ENCODE peak calls at places on chromosomes 4 and X, in seven cellular contexts. E, R, L, U, B, C and P are unnamed samples.

GRCh38 chr4:18398661-18399060 is 377.1 kb upstream of the LCORL start:
- DNase-seq in C (no peak), B (no peak), E (no peak), R (no peak), L (no peak), U (no peak), P (no peak)

GRCh38 chrX:24682739-24683432 is 10.8 kb upstream of the POLA1 start:
- DNase-seq in C (no peak), L (no peak), U (no peak), B (no peak), R (no peak), E (no peak), P (no peak)

GRCh38 chr4:137610960-137611359 is 78.7 kb upstream of the PCDH18 start:
- DNase-seq in C (no peak), U (no peak), E (no peak), L (peak), B (no peak), R (no peak), P (no peak)

GRCh38 chr4:1345905-1346780 is 865 bp upstream of the UVSSA start:
- DNase-seq in C (no peak), R (peak), L (peak), B (peak), E (peak), U (peak), P (peak)

GRCh38 chr4:75916091-75916661 is 13.9 kb upstream of the PPEF2 start:
- DNase-seq in U (no peak), B (no peak), R (peak), E (no peak), L (peak), C (no peak), P (no peak)

GRCh38 chr4:24067781-24068193 is 177.9 kb upstream of the PPARGC1A start:
- DNase-seq in B (no peak), C (no peak), U (no peak), L (peak), R (no peak), E (peak), P (no peak)

GRCh38 chr4:165505991-165506779 is 127.4 kb downstream of the CPE start:
- DNase-seq in C (no peak), B (no peak), U (no peak), L (peak), R (no peak), E (no peak), P (no peak)

GRCh38 chr4:21470531-21470930 is 478.0 kb downstream of the KCNIP4 start:
- DNase-seq in R (no peak), E (no peak), C (no peak), B (no peak), U (no peak), L (no peak), P (no peak)

GRCh38 chr4:102335616-102336015 is 9.7 kb downstream of the SLC39A8 start:
- DNase-seq in E (no peak), C (no peak), U (no peak), L (no peak), B (no peak), R (no peak), P (no peak)

GRCh38 chr4:11596989-11597388 is 168.3 kb upstream of the HS3ST1 start:
- DNase-seq in C (no peak), U (no peak), L (no peak), R (no peak), B (no peak), E (no peak), P (no peak)

GRCh38 chr4:876780-877179 is 50.9 kb upstream of the CPLX1 start:
- DNase-seq in E (no peak), L (no peak), B (no peak), C (no peak), U (no peak), R (no peak), P (no peak)

GRCh38 chr4:108118505-108118904 is 50.2 kb downstream of the LEF1 start:
- DNase-seq in U (no peak), E (no peak), L (no peak), C (peak), B (no peak), R (no peak), P (no peak)

GRCh38 chrX:65985211-65985610 is 54.7 kb downstream of the VSIG4 start:
- DNase-seq in R (no peak), U (no peak), C (no peak), E (no peak), B (no peak), L (no peak), P (no peak)

GRCh38 chrX:48558270-48558669 is 16.0 kb upstream of the RBM3 start:
- DNase-seq in E (no peak), U (no peak), C (no peak), B (no peak), R (no peak), L (peak), P (no peak)

GRCh38 chr4:113288691-113289090 is 239.2 kb downstream of the ANK2 start:
- DNase-seq in C (no peak), B (no peak), L (no peak), R (no peak), U (no peak), E (no peak), P (no peak)

DNA sequence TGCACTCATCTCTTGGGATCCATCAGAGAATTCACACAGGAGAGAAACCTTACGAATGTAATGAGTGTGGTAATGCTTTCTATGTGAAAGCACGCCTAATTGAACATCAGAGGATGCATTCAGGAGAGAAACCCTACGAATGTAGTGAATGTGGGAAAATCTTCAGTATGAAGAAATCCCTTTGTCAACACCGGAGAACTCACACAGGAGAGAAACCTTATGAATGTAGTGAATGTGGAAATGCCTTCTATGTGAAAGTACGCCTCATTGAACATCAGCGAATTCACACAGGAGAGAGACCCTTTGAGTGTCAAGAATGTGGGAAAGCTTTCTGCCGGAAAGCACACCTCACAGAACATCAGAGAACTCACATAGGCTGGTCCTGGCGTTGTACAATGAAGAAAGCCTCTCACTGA is 42.8 kb downstream of the ZNF157 start:
- DNase-seq in E (no peak), C (no peak), R (no peak), U (no peak), B (no peak), L (no peak), P (no peak)
- H3K4me3 ChIP-seq in E (no peak), C (no peak), R (no peak), U (no peak), B (no peak), L (no peak), P (no peak)

GRCh38 chr4:173362666-173363065 is 8.1 kb upstream of the SAP30 start:
- DNase-seq in L (no peak), U (no peak), E (no peak), R (no peak), B (no peak), C (no peak), P (no peak)

GRCh38 chr4:173367946-173368345 is 2.8 kb upstream of the SAP30 start:
- DNase-seq in R (no peak), U (no peak), B (no peak), E (no peak), C (no peak), L (peak), P (no peak)

GRCh38 chr4:173367285-173367684 is 3.5 kb upstream of the SAP30 start:
- DNase-seq in B (no peak), R (no peak), E (no peak), U (no peak), C (no peak), L (peak), P (no peak)

GRCh38 chr4:173370130-173370476 is 651 bp upstream of the SAP30 start:
- DNase-seq in C (no peak), B (peak), L (no peak), R (no peak), E (peak), U (peak), P (peak)

GRCh38 chr4:173365359-173365996 is 5.3 kb upstream of the SAP30 start:
- DNase-seq in L (no peak), E (no peak), C (no peak), B (no peak), U (no peak), R (peak), P (no peak)
- H3K4me3 ChIP-seq in L (no peak), E (no peak), C (no peak), B (no peak), U (no peak), R (no peak), P (no peak)

GRCh38 chr4:88005086-88005485 is 2.3 kb upstream of the PKD2 start:
- DNase-seq in R (no peak), E (peak), C (no peak), U (no peak), B (no peak), L (peak), P (no peak)

GRCh38 chr4:88008133-88008621 is 742 bp downstream of the PKD2 start:
- DNase-seq in E (peak), C (peak), L (peak), R (no peak), U (no peak), B (peak), P (peak)

GRCh38 chr4:88008624-88009235 is 1.3 kb downstream of the PKD2 start:
- DNase-seq in U (no peak), C (no peak), E (no peak), B (no peak), R (no peak), L (no peak), P (no peak)

GRCh38 chr4:88007304-88008132 is at the start of gene PKD2:
- DNase-seq in R (peak), L (peak), C (no peak), B (peak), U (peak), E (peak), P (peak)

GRCh38 chr4:88006956-88007303 is 505 bp upstream of the PKD2 start:
- DNase-seq in L (no peak), C (no peak), R (no peak), E (no peak), U (no peak), B (no peak), P (no peak)
- H3K4me3 ChIP-seq in L (peak), C (peak), R (peak), E (peak), U (peak), B (peak), P (peak)

GRCh38 chr4:27358269-27358668 is 497.6 kb downstream of the STIM2 start:
- DNase-seq in C (no peak), L (no peak), B (no peak), U (no peak), R (no peak), E (no peak), P (no peak)

GRCh38 chr4:27364509-27364908 is 503.9 kb downstream of the STIM2 start:
- DNase-seq in U (no peak), L (no peak), B (no peak), C (no peak), E (no peak), R (no peak), P (no peak)

GRCh38 chr4:27366424-27366823 is 505.8 kb downstream of the STIM2 start:
- DNase-seq in U (no peak), R (no peak), B (no peak), C (no peak), L (no peak), E (no peak), P (no peak)

GRCh38 chr4:27357283-27357682 is 496.6 kb downstream of the STIM2 start:
- DNase-seq in B (no peak), L (no peak), E (no peak), R (no peak), U (no peak), C (no peak), P (no peak)

DNA sequence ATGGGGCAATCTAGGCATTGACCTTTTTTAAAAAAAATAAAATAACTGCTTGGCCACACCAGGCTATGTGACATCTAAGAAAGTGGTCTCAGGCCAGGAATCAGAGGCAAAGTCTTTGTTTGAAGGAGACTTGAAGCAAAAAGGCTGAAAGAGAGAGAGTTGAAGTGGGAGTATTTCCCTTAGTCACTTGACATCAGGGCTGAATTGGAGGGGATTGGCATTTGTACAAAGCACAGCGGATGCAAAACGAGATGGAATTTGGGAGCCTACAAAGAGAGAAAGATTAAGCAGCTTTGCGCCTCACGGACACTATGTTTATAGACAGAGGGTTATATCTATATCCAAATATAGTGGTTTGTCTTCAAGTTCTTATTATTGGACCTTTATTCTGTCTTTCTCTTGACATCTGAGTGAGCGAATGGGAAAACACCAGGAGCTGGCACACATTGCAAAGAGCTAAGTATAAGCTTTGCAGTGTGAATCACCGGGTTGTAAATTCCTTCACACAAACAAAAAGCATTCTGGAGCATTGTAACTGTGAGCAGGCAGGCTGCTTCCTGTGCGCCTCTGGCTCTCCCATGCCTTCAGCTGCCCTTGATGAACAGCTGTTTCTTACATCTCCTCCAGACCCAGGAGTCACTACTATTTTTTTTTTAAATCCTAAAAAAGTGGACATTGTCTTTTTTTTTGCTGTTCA is 500.2 kb downstream of the STIM2 start:
- DNase-seq in R (no peak), C (no peak), B (no peak), U (no peak), L (peak), E (no peak), P (no peak)
- H3K4me3 ChIP-seq in R (no peak), C (no peak), B (no peak), U (no peak), L (no peak), E (no peak), P (no peak)